ENCODE peak calls at places on chromosome 3, in six cellular contexts. One of them, this sample, is unnamed.

GRCh38 chr3:68306571-68306970 is 625.8 kb downstream of the TAFA4 start:
- DNase-seq in HFFc6: no peak
- DNase-seq in transverse colon: no peak
- DNase-seq in CD8-positive, alpha-beta T cell: no peak
- DNase-seq in omental fat pad: no peak
- DNase-seq in esophagus muscularis mucosa: no peak
- DNase-seq in this sample: no peak

GRCh38 chr3:46868301-46868700 is 5.1 kb upstream of the MYL3 start:
- DNase-seq in omental fat pad: no peak
- DNase-seq in esophagus muscularis mucosa: no peak
- DNase-seq in CD8-positive, alpha-beta T cell: no peak
- DNase-seq in transverse colon: no peak
- DNase-seq in HFFc6: no peak
- DNase-seq in this sample: no peak

GRCh38 chr3:89572261-89572660 is 464.8 kb downstream of the EPHA3 start:
- DNase-seq in transverse colon: no peak
- DNase-seq in CD8-positive, alpha-beta T cell: no peak
- DNase-seq in HFFc6: no peak
- DNase-seq in esophagus muscularis mucosa: no peak
- DNase-seq in omental fat pad: no peak
- DNase-seq in this sample: no peak

GRCh38 chr3:48141225-48142137 is 46.7 kb downstream of the CDC25A start:
- DNase-seq in esophagus muscularis mucosa: no peak
- DNase-seq in CD8-positive, alpha-beta T cell: no peak
- DNase-seq in omental fat pad: no peak
- DNase-seq in HFFc6: no peak
- DNase-seq in transverse colon: no peak
- DNase-seq in this sample: no peak

GRCh38 chr3:12895391-12896205 is 54.2 kb upstream of the RPL32 start:
- DNase-seq in omental fat pad: no peak
- DNase-seq in esophagus muscularis mucosa: no peak
- DNase-seq in CD8-positive, alpha-beta T cell: no peak
- DNase-seq in transverse colon: no peak
- DNase-seq in HFFc6: no peak
- DNase-seq in this sample: no peak

GRCh38 chr3:136106101-136106500 is 90.0 kb downstream of the MSL2 start:
- DNase-seq in transverse colon: no peak
- DNase-seq in omental fat pad: no peak
- DNase-seq in CD8-positive, alpha-beta T cell: no peak
- DNase-seq in HFFc6: no peak
- DNase-seq in esophagus muscularis mucosa: no peak
- DNase-seq in this sample: no peak

GRCh38 chr3:14374444-14374883 is 27.9 kb upstream of the SLC6A6 start:
- DNase-seq in transverse colon: no peak
- DNase-seq in CD8-positive, alpha-beta T cell: no peak
- DNase-seq in omental fat pad: no peak
- DNase-seq in HFFc6: no peak
- DNase-seq in esophagus muscularis mucosa: no peak
- DNase-seq in this sample: no peak

GRCh38 chr3:126350502-126351085 is 6.6 kb downstream of the KLF15 start:
- DNase-seq in omental fat pad: no peak
- DNase-seq in HFFc6: no peak
- DNase-seq in transverse colon: peak; percentile 7
- DNase-seq in CD8-positive, alpha-beta T cell: no peak
- DNase-seq in esophagus muscularis mucosa: no peak
- DNase-seq in this sample: no peak

GRCh38 chr3:194675081-194675640 is 3.2 kb upstream of the LSG1 start:
- DNase-seq in transverse colon: no peak
- DNase-seq in omental fat pad: no peak
- DNase-seq in esophagus muscularis mucosa: no peak
- DNase-seq in HFFc6: no peak
- DNase-seq in CD8-positive, alpha-beta T cell: no peak
- DNase-seq in this sample: no peak

DNA sequence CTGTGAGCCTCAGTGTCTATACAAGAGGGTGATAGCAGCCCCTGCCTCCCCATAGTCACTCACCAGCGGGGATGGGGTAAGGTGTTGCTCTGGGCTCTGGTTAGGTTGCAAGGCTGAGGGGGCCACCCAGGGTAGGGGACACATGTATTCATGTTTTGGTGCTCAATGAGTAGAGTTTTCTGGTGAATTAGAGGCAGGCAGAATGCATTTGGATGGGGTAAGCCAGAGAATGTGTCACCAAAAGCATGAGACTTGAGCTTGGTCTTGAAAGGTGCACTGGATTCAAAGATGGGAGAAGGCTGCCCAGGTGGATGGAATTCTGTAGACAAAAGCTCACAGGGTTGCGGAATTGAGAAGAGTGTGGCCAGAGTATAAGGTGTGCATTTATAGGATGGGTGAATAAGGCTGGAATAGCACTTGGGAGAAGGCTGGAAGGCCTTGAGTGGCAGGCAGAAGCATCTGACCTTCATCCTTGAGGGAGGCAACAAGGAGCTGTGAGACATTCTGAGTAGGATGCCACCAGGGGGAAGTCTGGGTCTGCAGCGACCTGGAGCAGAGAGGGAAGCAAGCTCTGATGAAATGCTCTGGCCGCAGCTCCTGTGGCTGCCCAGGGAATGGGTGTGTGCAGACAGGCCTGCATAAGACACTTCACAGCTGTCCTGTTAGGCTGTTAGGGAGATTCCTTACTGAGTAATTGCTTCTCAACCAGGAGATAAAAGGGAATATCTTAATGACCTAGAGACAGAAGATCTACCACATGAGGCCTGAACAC is 149.6 kb downstream of the CHDH start:
- DNase-seq in esophagus muscularis mucosa: peak; percentile 89
- DNase-seq in omental fat pad: no peak
- DNase-seq in transverse colon: no peak
- DNase-seq in CD8-positive, alpha-beta T cell: no peak
- DNase-seq in HFFc6: no peak
- DNase-seq in this sample: no peak
- TF ChIP-seq CTCF in esophagus muscularis mucosa: no peak
- TF ChIP-seq CTCF in omental fat pad: no peak
- TF ChIP-seq CTCF in transverse colon: no peak
- TF ChIP-seq CTCF in CD8-positive, alpha-beta T cell: no peak
- TF ChIP-seq CTCF in HFFc6: no peak
- TF ChIP-seq CTCF in this sample: no peak

DNA sequence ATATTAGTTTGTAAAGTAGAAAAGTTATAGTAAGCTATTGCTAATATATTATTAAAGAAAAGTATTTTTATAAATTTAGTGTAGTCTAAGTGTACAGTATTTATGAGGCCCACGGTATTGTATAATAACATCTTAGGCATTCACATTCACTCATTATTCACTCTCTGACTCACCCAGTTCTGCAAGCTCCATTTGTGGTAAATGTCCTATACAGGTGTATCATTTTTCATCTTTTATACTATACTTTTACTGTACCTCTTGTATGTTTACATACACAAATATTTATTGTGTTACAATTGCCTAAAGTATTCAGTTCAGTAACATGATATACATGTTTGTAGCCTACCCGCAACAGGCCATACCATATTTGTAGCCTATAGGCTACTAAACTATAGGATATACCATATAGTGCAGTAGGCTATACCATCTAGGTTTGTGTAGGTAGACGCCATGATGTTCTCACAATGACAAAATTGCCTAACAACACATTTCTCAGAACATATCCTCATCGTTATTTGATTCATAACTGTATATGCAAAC is 246.8 kb upstream of the ALCAM start:
- DNase-seq in esophagus muscularis mucosa: no peak
- DNase-seq in CD8-positive, alpha-beta T cell: no peak
- DNase-seq in omental fat pad: no peak
- DNase-seq in transverse colon: no peak
- DNase-seq in HFFc6: no peak
- DNase-seq in this sample: no peak
- TF ChIP-seq CTCF in esophagus muscularis mucosa: no peak
- TF ChIP-seq CTCF in CD8-positive, alpha-beta T cell: no peak
- TF ChIP-seq CTCF in omental fat pad: no peak
- TF ChIP-seq CTCF in transverse colon: no peak
- TF ChIP-seq CTCF in HFFc6: no peak
- TF ChIP-seq CTCF in this sample: no peak

GRCh38 chr3:53426918-53427317 is 67.5 kb upstream of the CACNA1D start:
- DNase-seq in HFFc6: no peak
- DNase-seq in omental fat pad: no peak
- DNase-seq in transverse colon: no peak
- DNase-seq in CD8-positive, alpha-beta T cell: no peak
- DNase-seq in esophagus muscularis mucosa: no peak
- DNase-seq in this sample: no peak
- TF ChIP-seq CTCF in HFFc6: peak; percentile 24
- TF ChIP-seq CTCF in omental fat pad: no peak
- TF ChIP-seq CTCF in transverse colon: no peak
- TF ChIP-seq CTCF in CD8-positive, alpha-beta T cell: no peak
- TF ChIP-seq CTCF in esophagus muscularis mucosa: no peak
- TF ChIP-seq CTCF in this sample: no peak

DNA sequence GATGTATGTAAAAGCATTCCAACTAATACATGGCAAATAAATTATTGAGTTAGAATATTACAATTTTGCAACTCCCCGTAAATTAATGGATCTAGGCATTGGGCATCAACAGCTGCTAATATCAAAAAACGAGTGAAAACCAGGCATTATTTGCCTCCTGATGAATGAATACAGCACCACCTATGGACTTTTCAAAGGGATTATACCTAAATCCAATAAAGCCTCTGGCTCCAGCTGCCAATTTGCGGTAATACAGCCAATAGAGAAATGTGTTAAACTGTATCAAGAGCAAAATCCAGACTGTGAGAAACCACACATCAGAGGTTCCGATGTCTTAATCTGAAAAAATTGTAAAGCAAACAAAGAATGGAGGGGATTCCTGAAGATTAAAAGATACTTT is 16.3 kb upstream of the A4GNT start:
- DNase-seq in omental fat pad: no peak
- DNase-seq in CD8-positive, alpha-beta T cell: no peak
- DNase-seq in transverse colon: no peak
- DNase-seq in HFFc6: no peak
- DNase-seq in esophagus muscularis mucosa: no peak
- DNase-seq in this sample: peak; percentile 40
- TF ChIP-seq CTCF in omental fat pad: no peak
- TF ChIP-seq CTCF in CD8-positive, alpha-beta T cell: no peak
- TF ChIP-seq CTCF in transverse colon: no peak
- TF ChIP-seq CTCF in HFFc6: peak; percentile 22
- TF ChIP-seq CTCF in esophagus muscularis mucosa: no peak
- TF ChIP-seq CTCF in this sample: peak; percentile 32